ENCODE peak calls at places on chromosomes 12 and 14, in nine cellular contexts. One of them, this sample, is unnamed.

GRCh38 chr12:104506691-104507401 is 50.1 kb downstream of the CHST11 start:
- DNase-seq in fibroblast of lung: no peak
- DNase-seq in GM23338: peak
- DNase-seq in DND-41: no peak
- DNase-seq in GM23248: no peak
- DNase-seq in mesenchymal stem cell: no peak
- DNase-seq in K562: no peak
- DNase-seq in osteoblast: no peak
- DNase-seq in OCI-LY7: no peak
- DNase-seq in this sample: no peak

GRCh38 chr14:30445852-30446251 is 113.1 kb upstream of the G2E3 start:
- DNase-seq in fibroblast of lung: no peak
- DNase-seq in GM23248: no peak
- DNase-seq in DND-41: no peak
- DNase-seq in K562: no peak
- DNase-seq in OCI-LY7: no peak
- DNase-seq in mesenchymal stem cell: no peak
- DNase-seq in GM23338: no peak
- DNase-seq in osteoblast: no peak
- DNase-seq in this sample: no peak

GRCh38 chr12:47946413-47947107 is 16.8 kb upstream of the TMEM106C start:
- DNase-seq in DND-41: no peak
- DNase-seq in OCI-LY7: no peak
- DNase-seq in GM23248: peak
- DNase-seq in osteoblast: peak
- DNase-seq in GM23338: no peak
- DNase-seq in fibroblast of lung: peak
- DNase-seq in K562: no peak
- DNase-seq in mesenchymal stem cell: peak
- DNase-seq in this sample: peak

GRCh38 chr12:9869307-9870161 is at the start of gene CLEC2B:
- DNase-seq in DND-41: peak
- DNase-seq in osteoblast: no peak
- DNase-seq in GM23338: no peak
- DNase-seq in K562: no peak
- DNase-seq in fibroblast of lung: peak
- DNase-seq in mesenchymal stem cell: peak
- DNase-seq in GM23248: peak
- DNase-seq in OCI-LY7: peak
- DNase-seq in this sample: peak

GRCh38 chr12:74849801-74850200 is 312.2 kb downstream of the ATXN7L3B start:
- DNase-seq in GM23248: peak
- DNase-seq in fibroblast of lung: no peak
- DNase-seq in OCI-LY7: no peak
- DNase-seq in DND-41: no peak
- DNase-seq in mesenchymal stem cell: no peak
- DNase-seq in K562: no peak
- DNase-seq in GM23338: no peak
- DNase-seq in osteoblast: no peak
- DNase-seq in this sample: no peak

GRCh38 chr12:54217774-54218221 is 29.0 kb upstream of the SMUG1 start:
- DNase-seq in GM23248: peak
- DNase-seq in osteoblast: no peak
- DNase-seq in mesenchymal stem cell: no peak
- DNase-seq in GM23338: peak
- DNase-seq in DND-41: no peak
- DNase-seq in K562: no peak
- DNase-seq in fibroblast of lung: peak
- DNase-seq in OCI-LY7: peak
- DNase-seq in this sample: no peak

GRCh38 chr12:11673666-11674464 is 24.4 kb downstream of the ETV6 start:
- DNase-seq in OCI-LY7: no peak
- DNase-seq in fibroblast of lung: no peak
- DNase-seq in mesenchymal stem cell: no peak
- DNase-seq in DND-41: no peak
- DNase-seq in K562: no peak
- DNase-seq in GM23248: peak
- DNase-seq in GM23338: no peak
- DNase-seq in osteoblast: no peak
- DNase-seq in this sample: no peak

GRCh38 chr12:118064608-118065007 is 3.6 kb upstream of the WSB2 start:
- DNase-seq in K562: no peak
- DNase-seq in DND-41: peak
- DNase-seq in OCI-LY7: peak
- DNase-seq in mesenchymal stem cell: peak
- DNase-seq in GM23248: no peak
- DNase-seq in GM23338: peak
- DNase-seq in osteoblast: no peak
- DNase-seq in fibroblast of lung: no peak
- DNase-seq in this sample: no peak

GRCh38 chr14:69587389-69587788 is 12.7 kb upstream of the CCDC177 start:
- DNase-seq in fibroblast of lung: no peak
- DNase-seq in GM23338: no peak
- DNase-seq in DND-41: no peak
- DNase-seq in OCI-LY7: no peak
- DNase-seq in mesenchymal stem cell: no peak
- DNase-seq in GM23248: no peak
- DNase-seq in K562: no peak
- DNase-seq in osteoblast: no peak
- DNase-seq in this sample: no peak

DNA sequence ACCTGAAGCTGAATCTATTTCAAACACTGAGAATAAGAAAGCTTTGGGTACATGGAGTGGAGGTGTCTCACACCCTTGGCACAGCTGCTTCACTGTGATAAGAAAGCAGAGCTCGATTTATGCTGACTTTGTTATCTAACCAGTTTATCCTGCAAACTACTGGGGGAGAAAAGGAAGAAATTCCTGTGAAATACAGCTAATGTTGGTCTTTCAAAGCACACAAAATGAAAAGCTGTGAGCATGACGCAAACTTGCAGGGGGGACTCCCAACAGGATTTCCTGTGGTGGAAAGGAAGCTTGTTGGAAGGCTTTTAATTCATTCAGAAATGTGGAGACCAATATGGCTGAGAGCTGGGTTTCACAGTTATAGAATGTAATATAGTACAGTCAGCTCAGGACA is 53.4 kb downstream of the SRGAP1 start:
- DNase-seq in DND-41: no peak
- DNase-seq in GM23338: peak
- DNase-seq in OCI-LY7: no peak
- DNase-seq in fibroblast of lung: no peak
- DNase-seq in K562: no peak
- DNase-seq in osteoblast: no peak
- DNase-seq in GM23248: no peak
- DNase-seq in mesenchymal stem cell: peak
- DNase-seq in this sample: no peak
- H2AFZ ChIP-seq in DND-41: no peak
- H2AFZ ChIP-seq in GM23338: no peak
- H2AFZ ChIP-seq in OCI-LY7: no peak
- H2AFZ ChIP-seq in fibroblast of lung: no peak
- H2AFZ ChIP-seq in K562: no peak
- H2AFZ ChIP-seq in osteoblast: no peak
- H2AFZ ChIP-seq in GM23248: no peak
- H2AFZ ChIP-seq in mesenchymal stem cell: no peak
- H2AFZ ChIP-seq in this sample: no peak

GRCh38 chr12:51320695-51321320 is 3.2 kb downstream of the BIN2 start:
- DNase-seq in GM23248: peak
- DNase-seq in mesenchymal stem cell: peak
- DNase-seq in DND-41: peak
- DNase-seq in fibroblast of lung: no peak
- DNase-seq in K562: peak
- DNase-seq in osteoblast: peak
- DNase-seq in GM23338: peak
- DNase-seq in OCI-LY7: peak
- DNase-seq in this sample: no peak

GRCh38 chr12:51320311-51320694 is 3.7 kb downstream of the BIN2 start:
- DNase-seq in DND-41: no peak
- DNase-seq in OCI-LY7: no peak
- DNase-seq in osteoblast: no peak
- DNase-seq in fibroblast of lung: no peak
- DNase-seq in GM23338: no peak
- DNase-seq in K562: no peak
- DNase-seq in mesenchymal stem cell: no peak
- DNase-seq in GM23248: peak
- DNase-seq in this sample: no peak

GRCh38 chr12:51322452-51322851 is 1.5 kb downstream of the BIN2 start:
- DNase-seq in K562: no peak
- DNase-seq in GM23338: no peak
- DNase-seq in mesenchymal stem cell: no peak
- DNase-seq in OCI-LY7: no peak
- DNase-seq in fibroblast of lung: no peak
- DNase-seq in DND-41: peak
- DNase-seq in osteoblast: no peak
- DNase-seq in GM23248: no peak
- DNase-seq in this sample: no peak

GRCh38 chr12:51321882-51322281 is 2.1 kb downstream of the BIN2 start:
- DNase-seq in GM23338: no peak
- DNase-seq in GM23248: no peak
- DNase-seq in K562: no peak
- DNase-seq in osteoblast: peak
- DNase-seq in OCI-LY7: no peak
- DNase-seq in fibroblast of lung: no peak
- DNase-seq in mesenchymal stem cell: no peak
- DNase-seq in DND-41: no peak
- DNase-seq in this sample: peak

GRCh38 chr12:51318846-51319570 is 5.0 kb downstream of the BIN2 start:
- DNase-seq in mesenchymal stem cell: no peak
- DNase-seq in DND-41: peak
- DNase-seq in K562: no peak
- DNase-seq in osteoblast: no peak
- DNase-seq in fibroblast of lung: no peak
- DNase-seq in OCI-LY7: peak
- DNase-seq in GM23338: no peak
- DNase-seq in GM23248: no peak
- DNase-seq in this sample: no peak
- H2AFZ ChIP-seq in mesenchymal stem cell: no peak
- H2AFZ ChIP-seq in DND-41: peak
- H2AFZ ChIP-seq in K562: peak
- H2AFZ ChIP-seq in osteoblast: peak
- H2AFZ ChIP-seq in fibroblast of lung: no peak
- H2AFZ ChIP-seq in OCI-LY7: peak
- H2AFZ ChIP-seq in GM23338: peak
- H2AFZ ChIP-seq in GM23248: peak
- H2AFZ ChIP-seq in this sample: no peak

GRCh38 chr12:124837958-124838803 is 25.5 kb downstream of the SCARB1 start:
- DNase-seq in K562: no peak
- DNase-seq in OCI-LY7: no peak
- DNase-seq in mesenchymal stem cell: peak
- DNase-seq in DND-41: no peak
- DNase-seq in osteoblast: peak
- DNase-seq in GM23248: peak
- DNase-seq in fibroblast of lung: peak
- DNase-seq in GM23338: no peak
- DNase-seq in this sample: peak
- H2AFZ ChIP-seq in K562: no peak
- H2AFZ ChIP-seq in OCI-LY7: no peak
- H2AFZ ChIP-seq in mesenchymal stem cell: no peak
- H2AFZ ChIP-seq in DND-41: no peak
- H2AFZ ChIP-seq in osteoblast: peak
- H2AFZ ChIP-seq in GM23248: peak
- H2AFZ ChIP-seq in fibroblast of lung: no peak
- H2AFZ ChIP-seq in GM23338: no peak
- H2AFZ ChIP-seq in this sample: no peak

GRCh38 chr12:12683725-12684124 is 12.3 kb downstream of the GPR19 start:
- DNase-seq in mesenchymal stem cell: no peak
- DNase-seq in GM23248: no peak
- DNase-seq in OCI-LY7: no peak
- DNase-seq in GM23338: peak
- DNase-seq in osteoblast: no peak
- DNase-seq in fibroblast of lung: no peak
- DNase-seq in DND-41: no peak
- DNase-seq in K562: no peak
- DNase-seq in this sample: no peak

GRCh38 chr12:12683298-12683697 is 12.7 kb downstream of the GPR19 start:
- DNase-seq in K562: no peak
- DNase-seq in DND-41: no peak
- DNase-seq in OCI-LY7: no peak
- DNase-seq in fibroblast of lung: no peak
- DNase-seq in mesenchymal stem cell: no peak
- DNase-seq in osteoblast: no peak
- DNase-seq in GM23338: no peak
- DNase-seq in GM23248: no peak
- DNase-seq in this sample: no peak

GRCh38 chr12:12685305-12685704 is 10.7 kb downstream of the GPR19 start:
- DNase-seq in K562: no peak
- DNase-seq in OCI-LY7: no peak
- DNase-seq in fibroblast of lung: no peak
- DNase-seq in osteoblast: no peak
- DNase-seq in GM23248: no peak
- DNase-seq in mesenchymal stem cell: no peak
- DNase-seq in GM23338: peak
- DNase-seq in DND-41: no peak
- DNase-seq in this sample: no peak

GRCh38 chr12:12686472-12686871 is 9.5 kb downstream of the GPR19 start:
- DNase-seq in DND-41: no peak
- DNase-seq in fibroblast of lung: no peak
- DNase-seq in osteoblast: no peak
- DNase-seq in GM23338: no peak
- DNase-seq in K562: no peak
- DNase-seq in GM23248: peak
- DNase-seq in OCI-LY7: no peak
- DNase-seq in mesenchymal stem cell: no peak
- DNase-seq in this sample: no peak

DNA sequence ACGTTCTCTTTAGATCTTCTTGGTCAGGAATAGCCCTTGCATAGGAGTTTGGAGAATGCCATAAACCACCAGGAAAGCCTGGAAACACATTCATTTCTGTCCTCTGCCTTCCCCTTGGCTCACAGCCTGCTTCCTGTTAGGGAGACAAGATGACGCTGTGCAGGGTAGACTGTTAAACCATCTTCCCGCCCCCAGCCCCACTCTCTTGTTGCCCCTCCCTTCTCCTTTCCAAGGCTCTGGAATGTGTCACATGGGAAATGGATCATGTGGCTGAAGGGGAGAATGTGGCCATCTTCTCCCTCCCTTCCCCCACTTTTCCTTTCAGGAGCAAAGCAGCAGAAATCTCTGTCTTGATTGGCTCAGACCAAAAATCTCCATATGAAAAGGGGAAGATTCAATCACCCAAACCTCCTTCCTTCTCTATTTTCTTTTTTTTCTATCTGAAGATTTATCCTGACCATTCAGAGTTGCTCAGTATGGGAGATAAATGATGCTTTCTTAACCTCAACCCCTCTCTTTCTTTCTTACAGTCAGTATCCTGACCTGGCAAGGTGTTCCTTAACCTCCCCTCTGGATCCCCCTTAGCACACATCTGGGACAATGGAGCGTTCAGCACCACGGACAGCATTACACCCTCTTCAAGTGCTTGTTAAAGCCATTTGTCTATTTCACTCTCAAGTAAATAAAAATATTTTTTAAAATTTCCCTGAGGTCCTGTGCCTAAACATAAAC is 11.4 kb downstream of the GPR19 start:
- DNase-seq in mesenchymal stem cell: peak
- DNase-seq in OCI-LY7: peak
- DNase-seq in osteoblast: peak
- DNase-seq in K562: peak
- DNase-seq in fibroblast of lung: peak
- DNase-seq in GM23248: peak
- DNase-seq in GM23338: peak
- DNase-seq in DND-41: peak
- DNase-seq in this sample: peak
- H2AFZ ChIP-seq in mesenchymal stem cell: no peak
- H2AFZ ChIP-seq in OCI-LY7: no peak
- H2AFZ ChIP-seq in osteoblast: no peak
- H2AFZ ChIP-seq in K562: no peak
- H2AFZ ChIP-seq in fibroblast of lung: no peak
- H2AFZ ChIP-seq in GM23248: no peak
- H2AFZ ChIP-seq in GM23338: no peak
- H2AFZ ChIP-seq in DND-41: no peak
- H2AFZ ChIP-seq in this sample: no peak

This sample was measured in PC-9.